ENCODE peak calls at places on chromosomes 4 and X, in six cellular contexts. S is mucosa of gallbladder, Y is SJCRH30, M is GM23248, Q is endothelial cell, L is B cell. N is an unnamed sample.

GRCh38 chrX:136780738-136781137 is at the start of gene ARHGEF6:
- DNase-seq in Y (peak), Q (no peak), L (no peak), M (peak), S (no peak), N (no peak)

GRCh38 chr4:3868146-3868840 is 102.1 kb downstream of the ADRA2C start:
- DNase-seq in S (no peak), Q (peak), L (no peak), M (peak), Y (peak), N (peak)

GRCh38 chr4:2461246-2461960 is 7.5 kb upstream of the RNF4 start:
- DNase-seq in S (no peak), Q (no peak), Y (no peak), L (peak), M (no peak), N (no peak)

GRCh38 chrX:110212299-110212698 is 105.6 kb downstream of the AMMECR1 start:
- DNase-seq in S (no peak), L (no peak), Q (no peak), M (peak), Y (no peak), N (no peak)

GRCh38 chrX:19646298-19646697 is 131.0 kb upstream of the MAP3K15 start:
- DNase-seq in L (no peak), S (no peak), M (no peak), Y (peak), Q (no peak), N (no peak)

GRCh38 chr4:97159625-97160024 is 983.7 kb downstream of the STPG2 start:
- DNase-seq in M (no peak), Q (no peak), Y (no peak), S (no peak), L (no peak), N (peak)

GRCh38 chr4:57265831-57266582 is 155.8 kb upstream of the IGFBP7 start:
- DNase-seq in Y (no peak), S (no peak), M (peak), Q (peak), L (no peak), N (no peak)

GRCh38 chrX:39204349-39204748 is 403.1 kb downstream of the MID1IP1 start:
- DNase-seq in S (no peak), Q (no peak), Y (no peak), M (no peak), L (no peak), N (no peak)

GRCh38 chr4:17646693-17647092 is 32.3 kb downstream of the MED28 start:
- DNase-seq in M (no peak), Q (no peak), L (no peak), Y (no peak), S (peak), N (no peak)

GRCh38 chrX:40007746-40008705 is 89.7 kb downstream of the BCOR start:
- DNase-seq in S (no peak), M (no peak), L (no peak), Q (no peak), Y (no peak), N (no peak)

GRCh38 chrX:30895331-30895730 is 6.3 kb upstream of the TAB3 start:
- DNase-seq in Y (no peak), M (no peak), L (no peak), S (no peak), Q (no peak), N (no peak)

GRCh38 chr4:110681381-110681780 is 58.5 kb upstream of the PITX2 start:
- DNase-seq in M (peak), S (no peak), Q (no peak), Y (peak), L (no peak), N (no peak)

GRCh38 chr4:89111833-89112563 is 665 bp downstream of the TIGD2 start:
- DNase-seq in Q (peak), Y (peak), S (peak), L (no peak), M (peak), N (no peak)

GRCh38 chr4:135244605-135245146 is 1043.1 kb upstream of the PABPC4L start:
- DNase-seq in Y (no peak), M (no peak), Q (no peak), S (no peak), L (no peak), N (no peak)

GRCh38 chrX:45445745-45446412 is 245.2 kb upstream of the DIPK2B start:
- DNase-seq in Y (no peak), S (no peak), L (no peak), M (peak), Q (no peak), N (no peak)

GRCh38 chr4:118865091-118865708 is 23.5 kb upstream of the SYNPO2 start:
- DNase-seq in Y (peak), M (peak), Q (peak), S (peak), L (no peak), N (peak)

GRCh38 chr4:98938386-98938785 is 9.5 kb upstream of the EIF4E start:
- DNase-seq in M (peak), Y (no peak), S (no peak), L (no peak), Q (no peak), N (no peak)

GRCh38 chr4:80219301-80220025 is 22.2 kb downstream of the PRDM8 start:
- DNase-seq in S (no peak), M (peak), Q (no peak), Y (peak), L (no peak), N (no peak)

GRCh38 chr4:41339812-41340809 is 83.4 kb downstream of the UCHL1 start:
- DNase-seq in L (no peak), Y (peak), S (no peak), Q (peak), M (peak), N (no peak)

GRCh38 chrX:20906571-20906970 is 467.6 kb upstream of the CNKSR2 start:
- DNase-seq in Y (no peak), L (no peak), S (no peak), M (peak), Q (no peak), N (no peak)

GRCh38 chr4:26088433-26088928 is 174.5 kb downstream of the SMIM20 start:
- DNase-seq in Q (no peak), S (no peak), Y (peak), L (no peak), M (peak), N (no peak)